ENCODE peak calls at places on chromosomes 4 and X, in seven cellular contexts. One of them, this sample, is unnamed. For H3K4me1, the result is how much of the 10 kb centered on the place peaks cover.

GRCh38 chr4:143356493-143356892 is 19.8 kb downstream of the GAB1 start:
- DNase-seq in GM23338: peak
- DNase-seq in heart left ventricle: no peak
- DNase-seq in colonic mucosa: no peak
- DNase-seq in uterus: no peak
- DNase-seq in SK-N-SH: no peak
- DNase-seq in left ventricle myocardium inferior: no peak
- DNase-seq in this sample: no peak

GRCh38 chrX:113195949-113196348 is 355.3 kb upstream of the AMOT start:
- DNase-seq in uterus: no peak
- DNase-seq in SK-N-SH: no peak
- DNase-seq in GM23338: no peak
- DNase-seq in colonic mucosa: no peak
- DNase-seq in left ventricle myocardium inferior: no peak
- DNase-seq in heart left ventricle: no peak
- DNase-seq in this sample: no peak

GRCh38 chrX:53718073-53718472 is 31.6 kb upstream of the HUWE1 start:
- DNase-seq in SK-N-SH: no peak
- DNase-seq in GM23338: no peak
- DNase-seq in colonic mucosa: no peak
- DNase-seq in heart left ventricle: no peak
- DNase-seq in left ventricle myocardium inferior: no peak
- DNase-seq in uterus: no peak
- DNase-seq in this sample: no peak

GRCh38 chr4:7800996-7801395 is 138.7 kb downstream of the AFAP1 start:
- DNase-seq in uterus: no peak
- DNase-seq in heart left ventricle: no peak
- DNase-seq in SK-N-SH: no peak
- DNase-seq in colonic mucosa: no peak
- DNase-seq in GM23338: no peak
- DNase-seq in left ventricle myocardium inferior: no peak
- DNase-seq in this sample: no peak

GRCh38 chrX:72169008-72169728 is 12.4 kb upstream of the PIN4 start:
- DNase-seq in GM23338: no peak
- DNase-seq in SK-N-SH: no peak
- DNase-seq in colonic mucosa: no peak
- DNase-seq in uterus: no peak
- DNase-seq in heart left ventricle: no peak
- DNase-seq in left ventricle myocardium inferior: no peak
- DNase-seq in this sample: peak

GRCh38 chr4:177047851-177048174 is 255.1 kb upstream of the VEGFC start:
- DNase-seq in GM23338: no peak
- DNase-seq in SK-N-SH: no peak
- DNase-seq in colonic mucosa: no peak
- DNase-seq in left ventricle myocardium inferior: no peak
- DNase-seq in uterus: no peak
- DNase-seq in heart left ventricle: no peak
- DNase-seq in this sample: no peak

GRCh38 chr4:5713861-5714260 is 2.9 kb downstream of the EVC start:
- DNase-seq in GM23338: no peak
- DNase-seq in uterus: no peak
- DNase-seq in colonic mucosa: no peak
- DNase-seq in SK-N-SH: no peak
- DNase-seq in left ventricle myocardium inferior: no peak
- DNase-seq in heart left ventricle: no peak
- DNase-seq in this sample: no peak

GRCh38 chrX:136780738-136781137 is at the start of gene ARHGEF6:
- DNase-seq in GM23338: no peak
- DNase-seq in left ventricle myocardium inferior: no peak
- DNase-seq in uterus: no peak
- DNase-seq in SK-N-SH: no peak
- DNase-seq in heart left ventricle: no peak
- DNase-seq in colonic mucosa: no peak
- DNase-seq in this sample: no peak

GRCh38 chrX:118682258-118683014 is 45.0 kb upstream of the IL13RA1 start:
- DNase-seq in heart left ventricle: no peak
- DNase-seq in left ventricle myocardium inferior: no peak
- DNase-seq in SK-N-SH: no peak
- DNase-seq in GM23338: no peak
- DNase-seq in uterus: no peak
- DNase-seq in colonic mucosa: no peak
- DNase-seq in this sample: no peak

GRCh38 chr4:123102897-123103489 is 180.6 kb upstream of the NUDT6 start:
- DNase-seq in uterus: no peak
- DNase-seq in left ventricle myocardium inferior: no peak
- DNase-seq in heart left ventricle: no peak
- DNase-seq in SK-N-SH: peak
- DNase-seq in GM23338: peak
- DNase-seq in colonic mucosa: no peak
- DNase-seq in this sample: no peak

GRCh38 chrX:17553451-17553850 is 178.5 kb downstream of the NHS start:
- DNase-seq in SK-N-SH: no peak
- DNase-seq in heart left ventricle: no peak
- DNase-seq in uterus: no peak
- DNase-seq in left ventricle myocardium inferior: no peak
- DNase-seq in colonic mucosa: peak
- DNase-seq in GM23338: peak
- DNase-seq in this sample: no peak

GRCh38 chr4:161629694-161630441 is 533.9 kb downstream of the FSTL5 start:
- DNase-seq in uterus: no peak
- DNase-seq in left ventricle myocardium inferior: no peak
- DNase-seq in GM23338: no peak
- DNase-seq in colonic mucosa: no peak
- DNase-seq in heart left ventricle: no peak
- DNase-seq in SK-N-SH: no peak
- DNase-seq in this sample: no peak

GRCh38 chrX:25536307-25536970 is 520.7 kb upstream of the ARX start:
- DNase-seq in left ventricle myocardium inferior: no peak
- DNase-seq in heart left ventricle: no peak
- DNase-seq in SK-N-SH: no peak
- DNase-seq in GM23338: no peak
- DNase-seq in colonic mucosa: no peak
- DNase-seq in uterus: no peak
- DNase-seq in this sample: no peak

GRCh38 chr4:112279025-112279881 is 6.5 kb downstream of the TIFA start:
- DNase-seq in left ventricle myocardium inferior: no peak
- DNase-seq in uterus: no peak
- DNase-seq in SK-N-SH: no peak
- DNase-seq in colonic mucosa: no peak
- DNase-seq in GM23338: no peak
- DNase-seq in heart left ventricle: no peak
- DNase-seq in this sample: no peak

GRCh38 chr4:78372282-78372988 is 179.1 kb upstream of the ANXA3 start:
- DNase-seq in heart left ventricle: no peak
- DNase-seq in SK-N-SH: no peak
- DNase-seq in colonic mucosa: no peak
- DNase-seq in uterus: no peak
- DNase-seq in left ventricle myocardium inferior: no peak
- DNase-seq in GM23338: no peak
- DNase-seq in this sample: no peak

GRCh38 chr4:146283758-146284651 is 69.7 kb downstream of the REELD1 start:
- DNase-seq in colonic mucosa: no peak
- DNase-seq in GM23338: no peak
- DNase-seq in heart left ventricle: peak
- DNase-seq in left ventricle myocardium inferior: no peak
- DNase-seq in SK-N-SH: no peak
- DNase-seq in uterus: no peak
- DNase-seq in this sample: peak

GRCh38 chr4:87257523-87257922 is 37.1 kb upstream of the KLHL8 start:
- DNase-seq in uterus: no peak
- DNase-seq in GM23338: no peak
- DNase-seq in SK-N-SH: no peak
- DNase-seq in colonic mucosa: no peak
- DNase-seq in heart left ventricle: no peak
- DNase-seq in left ventricle myocardium inferior: no peak
- DNase-seq in this sample: no peak

GRCh38 chr4:4720671-4721070 is 138.8 kb upstream of the MSX1 start:
- DNase-seq in uterus: no peak
- DNase-seq in heart left ventricle: no peak
- DNase-seq in SK-N-SH: no peak
- DNase-seq in left ventricle myocardium inferior: no peak
- DNase-seq in GM23338: no peak
- DNase-seq in colonic mucosa: no peak
- DNase-seq in this sample: no peak

GRCh38 chrX:103347682-103348397 is 8.5 kb upstream of the TCEAL9 start:
- DNase-seq in heart left ventricle: no peak
- DNase-seq in left ventricle myocardium inferior: no peak
- DNase-seq in GM23338: peak
- DNase-seq in colonic mucosa: no peak
- DNase-seq in uterus: no peak
- DNase-seq in SK-N-SH: no peak
- DNase-seq in this sample: no peak

GRCh38 chr4:8737075-8737474 is 134.6 kb downstream of the HMX1 start:
- DNase-seq in colonic mucosa: no peak
- DNase-seq in GM23338: no peak
- DNase-seq in left ventricle myocardium inferior: no peak
- DNase-seq in heart left ventricle: no peak
- DNase-seq in uterus: no peak
- DNase-seq in SK-N-SH: no peak
- DNase-seq in this sample: no peak

GRCh38 chr4:79182209-79182608 is 143.7 kb downstream of the NAA11 start:
- DNase-seq in left ventricle myocardium inferior: no peak
- DNase-seq in colonic mucosa: no peak
- DNase-seq in heart left ventricle: no peak
- DNase-seq in GM23338: no peak
- DNase-seq in uterus: no peak
- DNase-seq in SK-N-SH: no peak
- DNase-seq in this sample: no peak

GRCh38 chr4:104901438-104901837 is 245.2 kb upstream of the TET2 start:
- DNase-seq in left ventricle myocardium inferior: no peak
- DNase-seq in SK-N-SH: no peak
- DNase-seq in heart left ventricle: no peak
- DNase-seq in GM23338: peak
- DNase-seq in colonic mucosa: no peak
- DNase-seq in uterus: no peak
- DNase-seq in this sample: peak

GRCh38 chrX:140710710-140711109 is 1.2 kb downstream of the LINC00632 start:
- DNase-seq in heart left ventricle: no peak
- DNase-seq in GM23338: peak
- DNase-seq in colonic mucosa: no peak
- DNase-seq in uterus: no peak
- DNase-seq in SK-N-SH: peak
- DNase-seq in left ventricle myocardium inferior: no peak
- DNase-seq in this sample: no peak

DNA sequence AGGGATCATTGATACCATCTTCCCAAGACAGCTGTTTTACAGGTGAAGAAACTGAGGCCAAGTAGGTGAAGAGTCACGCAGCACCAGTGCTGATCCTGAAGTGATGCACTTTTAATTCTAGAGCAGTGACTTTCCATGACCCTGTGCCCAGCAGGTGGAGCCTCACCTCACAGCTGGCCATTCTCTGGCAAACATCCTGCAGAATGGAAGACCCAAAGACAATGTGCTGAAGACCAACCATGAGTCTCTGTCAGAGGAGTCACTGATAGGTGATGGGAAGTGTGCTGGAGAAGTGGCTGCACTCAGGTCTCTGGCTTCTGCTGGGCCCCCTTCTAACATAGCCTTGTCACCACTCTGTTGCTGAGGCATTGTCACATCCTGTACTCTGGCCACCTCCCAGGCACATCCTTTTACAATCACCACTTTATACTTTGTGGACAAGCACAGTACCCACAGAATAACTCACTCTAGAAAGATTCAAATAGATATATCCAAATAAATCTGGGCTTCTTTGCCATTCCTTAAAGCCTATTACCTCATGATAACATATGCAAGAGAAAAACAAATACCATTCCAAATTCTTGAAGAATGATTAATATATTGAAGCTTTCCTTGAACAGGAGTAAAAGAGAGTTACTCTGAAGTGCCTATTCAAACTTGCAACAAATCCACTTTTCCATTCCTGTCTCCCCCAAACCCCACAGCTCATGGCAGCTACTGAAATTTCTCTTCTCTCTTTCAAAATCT is 64.1 kb upstream of the SCOC start:
- DNase-seq in heart left ventricle: no peak
- DNase-seq in SK-N-SH: no peak
- DNase-seq in GM23338: peak
- DNase-seq in uterus: no peak
- DNase-seq in colonic mucosa: peak
- DNase-seq in left ventricle myocardium inferior: peak
- DNase-seq in this sample: no peak
- H3K4me1 ChIP-seq in heart left ventricle: under half
- H3K4me1 ChIP-seq in SK-N-SH: under half
- H3K4me1 ChIP-seq in GM23338: under half
- H3K4me1 ChIP-seq in uterus: under half
- H3K4me1 ChIP-seq in colonic mucosa: under half
- H3K4me1 ChIP-seq in left ventricle myocardium inferior: under half
- H3K4me1 ChIP-seq in this sample: under half

GRCh38 chrX:45513042-45513441 is 312.4 kb upstream of the DIPK2B start:
- DNase-seq in SK-N-SH: no peak
- DNase-seq in uterus: no peak
- DNase-seq in heart left ventricle: no peak
- DNase-seq in left ventricle myocardium inferior: no peak
- DNase-seq in GM23338: no peak
- DNase-seq in colonic mucosa: no peak
- DNase-seq in this sample: no peak

GRCh38 chrX:45506149-45506768 is 305.6 kb upstream of the DIPK2B start:
- DNase-seq in left ventricle myocardium inferior: no peak
- DNase-seq in SK-N-SH: no peak
- DNase-seq in colonic mucosa: no peak
- DNase-seq in heart left ventricle: no peak
- DNase-seq in uterus: no peak
- DNase-seq in GM23338: no peak
- DNase-seq in this sample: no peak

GRCh38 chrX:45505214-45505613 is 304.5 kb upstream of the DIPK2B start:
- DNase-seq in SK-N-SH: no peak
- DNase-seq in uterus: no peak
- DNase-seq in left ventricle myocardium inferior: no peak
- DNase-seq in GM23338: no peak
- DNase-seq in heart left ventricle: no peak
- DNase-seq in colonic mucosa: no peak
- DNase-seq in this sample: no peak

GRCh38 chrX:45508459-45508858 is 307.8 kb upstream of the DIPK2B start:
- DNase-seq in SK-N-SH: no peak
- DNase-seq in left ventricle myocardium inferior: no peak
- DNase-seq in uterus: peak
- DNase-seq in heart left ventricle: no peak
- DNase-seq in colonic mucosa: no peak
- DNase-seq in GM23338: no peak
- DNase-seq in this sample: no peak
- H3K27ac ChIP-seq in SK-N-SH: peak
- H3K27ac ChIP-seq in left ventricle myocardium inferior: peak
- H3K27ac ChIP-seq in uterus: peak
- H3K27ac ChIP-seq in heart left ventricle: no peak
- H3K27ac ChIP-seq in colonic mucosa: no peak
- H3K27ac ChIP-seq in GM23338: no peak
- H3K27ac ChIP-seq in this sample: peak

GRCh38 chr4:65670331-65671031 is at the start of gene EPHA5:
- DNase-seq in uterus: peak
- DNase-seq in colonic mucosa: peak
- DNase-seq in heart left ventricle: peak
- DNase-seq in left ventricle myocardium inferior: peak
- DNase-seq in GM23338: peak
- DNase-seq in SK-N-SH: peak
- DNase-seq in this sample: peak
- TF ChIP-seq CTCF in uterus: peak
- TF ChIP-seq CTCF in colonic mucosa: no peak
- TF ChIP-seq CTCF in heart left ventricle: no peak
- TF ChIP-seq CTCF in left ventricle myocardium inferior: peak
- TF ChIP-seq CTCF in GM23338: no peak
- TF ChIP-seq CTCF in SK-N-SH: no peak
- TF ChIP-seq CTCF in this sample: no peak

GRCh38 chrX:11242704-11243103 is 50.5 kb upstream of the AMELX start:
- DNase-seq in SK-N-SH: no peak
- DNase-seq in left ventricle myocardium inferior: no peak
- DNase-seq in GM23338: no peak
- DNase-seq in uterus: no peak
- DNase-seq in heart left ventricle: no peak
- DNase-seq in colonic mucosa: no peak
- DNase-seq in this sample: no peak
- H3K4me1 ChIP-seq in SK-N-SH: under half
- H3K4me1 ChIP-seq in left ventricle myocardium inferior: under half
- H3K4me1 ChIP-seq in GM23338: under half
- H3K4me1 ChIP-seq in uterus: under half
- H3K4me1 ChIP-seq in heart left ventricle: under half
- H3K4me1 ChIP-seq in colonic mucosa: under half
- H3K4me1 ChIP-seq in this sample: under half